ENCODE peak calls at places on chromosome 6, in six cellular contexts. J, I, R, C, K and S are unnamed samples.

GRCh38 chr6:43186019-43186418 is 4.0 kb downstream of the CUL9 start:
- DNase-seq in J (no peak), K (no peak), R (no peak), I (no peak), C (no peak), S (no peak)

GRCh38 chr6:137193256-137194070 is 20.0 kb upstream of the IL22RA2 start:
- DNase-seq in K (no peak), I (no peak), C (no peak), J (no peak), R (no peak), S (no peak)

GRCh38 chr6:151101116-151101810 is 138.5 kb upstream of the AKAP12 start:
- DNase-seq in K (no peak), I (no peak), R (no peak), J (no peak), C (no peak), S (no peak)

GRCh38 chr6:22838346-22838745 is 269.0 kb downstream of the HDGFL1 start:
- DNase-seq in I (no peak), R (no peak), J (no peak), K (no peak), C (no peak), S (no peak)

GRCh38 chr6:3210024-3210610 is 17.3 kb downstream of the TUBB2B start:
- DNase-seq in I (no peak), J (no peak), R (no peak), C (no peak), K (no peak), S (no peak)

GRCh38 chr6:162829013-162829742 is 101.4 kb downstream of the PACRG start:
- DNase-seq in K (no peak), R (no peak), C (no peak), J (no peak), I (no peak), S (no peak)

GRCh38 chr6:99276747-99277146 is 72.7 kb downstream of the FAXC start:
- DNase-seq in J (no peak), C (no peak), R (no peak), I (no peak), K (no peak), S (no peak)

GRCh38 chr6:29739136-29739881 is 16.1 kb downstream of the HLA-F start:
- DNase-seq in R (no peak), K (no peak), I (no peak), J (no peak), C (no peak), S (no peak)

GRCh38 chr6:26269406-26270120 is 95.4 kb upstream of the BTN3A2 start:
- DNase-seq in R (peak), J (no peak), K (no peak), I (no peak), C (no peak), S (no peak)

GRCh38 chr6:35474129-35474977 is 6.2 kb downstream of the RPL10A start:
- DNase-seq in K (no peak), J (no peak), R (no peak), I (no peak), C (no peak), S (no peak)

GRCh38 chr6:53464942-53465460 is 79.9 kb downstream of the GCLC start:
- DNase-seq in I (peak), K (no peak), J (no peak), C (peak), R (no peak), S (no peak)

GRCh38 chr6:169070506-169071176 is 183.0 kb downstream of the THBS2 start:
- DNase-seq in I (no peak), C (peak), J (peak), R (no peak), K (peak), S (no peak)

GRCh38 chr6:166782541-166782940 is 155.5 kb upstream of the RPS6KA2 start:
- DNase-seq in C (no peak), I (no peak), K (no peak), R (no peak), J (no peak), S (no peak)

GRCh38 chr6:12903246-12903645 is 186.7 kb downstream of the PHACTR1 start:
- DNase-seq in K (no peak), J (no peak), R (peak), I (no peak), C (no peak), S (no peak)

GRCh38 chr6:8918196-8918595 is 482.9 kb upstream of the SLC35B3 start:
- DNase-seq in I (no peak), R (no peak), J (no peak), K (no peak), C (no peak), S (no peak)

GRCh38 chr6:24882835-24883555 is 52.8 kb downstream of the RIPOR2 start:
- DNase-seq in K (no peak), I (no peak), J (no peak), C (no peak), R (no peak), S (no peak)

GRCh38 chr6:111810321-111811235 is 62.7 kb downstream of the FYN start:
- DNase-seq in J (no peak), I (no peak), K (no peak), R (no peak), C (no peak), S (no peak)

GRCh38 chr6:161091151-161091550 is 99.6 kb downstream of the MAP3K4 start:
- DNase-seq in R (no peak), J (no peak), C (no peak), K (no peak), I (no peak), S (no peak)

GRCh38 chr6:2883673-2884072 is 19.4 kb downstream of the SERPINB9 start:
- DNase-seq in I (no peak), R (no peak), K (no peak), C (no peak), J (no peak), S (no peak)

GRCh38 chr6:5996701-5997419 is 9.9 kb downstream of the NRN1 start:
- DNase-seq in R (no peak), J (no peak), I (no peak), C (peak), K (no peak), S (no peak)

GRCh38 chr6:10429638-10430427 is 15.0 kb upstream of the TFAP2A start:
- DNase-seq in R (peak), K (no peak), C (peak), I (no peak), J (no peak), S (peak)

GRCh38 chr6:85008311-85009015 is 244.1 kb upstream of the TBX18 start:
- DNase-seq in C (peak), K (no peak), I (no peak), R (no peak), J (peak), S (no peak)

GRCh38 chr6:1527098-1527497 is 82.6 kb upstream of the FOXC1 start:
- DNase-seq in J (no peak), K (no peak), R (peak), C (peak), I (no peak), S (no peak)

GRCh38 chr6:5787054-5787720 is 219.5 kb downstream of the NRN1 start:
- DNase-seq in C (no peak), R (no peak), I (no peak), J (no peak), K (no peak), S (no peak)

GRCh38 chr6:122026572-122027369 is 372.7 kb upstream of the HSF2 start:
- DNase-seq in C (no peak), K (no peak), R (no peak), J (no peak), I (no peak), S (no peak)

GRCh38 chr6:49556429-49556837 is 6.0 kb downstream of the C6orf141 start:
- DNase-seq in R (peak), C (peak), I (peak), J (no peak), K (peak), S (peak)

GRCh38 chr6:37103169-37104039 is 66.5 kb upstream of the PIM1 start:
- DNase-seq in C (peak), J (peak), I (no peak), K (peak), R (peak), S (peak)

GRCh38 chr6:161200610-161201201 is 73.2 kb downstream of the AGPAT4 start:
- DNase-seq in K (no peak), I (no peak), C (no peak), R (no peak), J (no peak), S (no peak)

GRCh38 chr6:132199343-132199742 is 201.9 kb downstream of the MOXD1 start:
- DNase-seq in C (peak), R (no peak), K (no peak), I (no peak), J (peak), S (no peak)

GRCh38 chr6:43456737-43457126 is 1.4 kb upstream of the DLK2 start:
- DNase-seq in R (no peak), I (no peak), K (no peak), C (no peak), J (no peak), S (no peak)